ENCODE peak calls at places on chromosome 17, in four cellular contexts. C, H, Q and O are unnamed samples.

GRCh38 chr17:36048061-36048460 is 16.0 kb upstream of the CCL18 start:
- DNase-seq in C (no peak), H (no peak), Q (no peak), O (no peak)

GRCh38 chr17:2238432-2239169 is 65.0 kb downstream of the SMG6 start:
- DNase-seq in C (no peak), H (no peak), Q (no peak), O (peak; percentile 38)

GRCh38 chr17:73415782-73416181 is 104.0 kb upstream of the CDC42EP4 start:
- DNase-seq in C (no peak), H (no peak), Q (no peak), O (no peak)

GRCh38 chr17:76716146-76716833 is 5.5 kb upstream of the MXRA7 start:
- DNase-seq in C (no peak), H (peak; percentile 55), Q (no peak), O (peak; percentile 78)

GRCh38 chr17:48541036-48541573 is 3.8 kb downstream of the HOXB2 start:
- DNase-seq in C (no peak), H (no peak), Q (no peak), O (no peak)

GRCh38 chr17:82318169-82318498 is 726 bp upstream of the CD7 start:
- DNase-seq in C (no peak), H (no peak), Q (no peak), O (no peak)

GRCh38 chr17:33506889-33507650 is 214.0 kb upstream of the ASIC2 start:
- DNase-seq in C (no peak), H (peak; percentile 37), Q (no peak), O (no peak)

GRCh38 chr17:18379246-18380146 is 1.9 kb downstream of the EVPLL start:
- DNase-seq in C (no peak), H (no peak), Q (no peak), O (no peak)

GRCh38 chr17:40317345-40317873 is 8.4 kb downstream of the RARA start:
- DNase-seq in C (no peak), H (no peak), Q (peak; percentile 41), O (peak; percentile 70)

GRCh38 chr17:29138991-29139682 is 41.1 kb downstream of the MYO18A start:
- DNase-seq in C (no peak), H (peak; percentile 54), Q (no peak), O (no peak)

GRCh38 chr17:7440823-7441174 is 1.5 kb downstream of the FGF11 start:
- DNase-seq in C (peak; percentile 41), H (peak; percentile 91), Q (no peak), O (peak; percentile 70)

GRCh38 chr17:44331249-44331760 is 6.7 kb upstream of the SLC25A39 start:
- DNase-seq in C (peak; percentile 87), H (peak; percentile 74), Q (peak; percentile 88), O (no peak)